ENCODE peak calls at places on chromosomes 2 and 18, in eight cellular contexts. D is AG08395; N is A673; G is HFF-Myc; R is activated naive CD4-positive, alpha-beta T cell treated with anti-CD3 and anti-CD28 coated beads, Interleukin-2, amount 10 ng/mL, durations not matched to agents 7 days and 5 days; L is NCI-H1105; C is WERI-Rb-1; U is T-helper 1 cell. K is an unnamed sample.

GRCh38 chr2:152861349-152861942 is 143.0 kb downstream of the ARL6IP6 start:
- DNase-seq in D (peak), N (peak), G (no peak), R (peak), L (no peak), C (peak), U (no peak), K (no peak)

GRCh38 chr2:238339814-238340213 is 19.5 kb downstream of the TRAF3IP1 start:
- DNase-seq in D (no peak), N (no peak), G (no peak), R (no peak), L (no peak), C (no peak), U (no peak), K (no peak)

GRCh38 chr18:13437801-13438506 is 219.4 kb downstream of the LDLRAD4 start:
- DNase-seq in D (no peak), N (no peak), G (no peak), R (peak), L (no peak), C (no peak), U (no peak), K (no peak)

GRCh38 chr2:147214900-147215299 is 629.9 kb upstream of the ACVR2A start:
- DNase-seq in D (peak), N (no peak), G (no peak), R (no peak), L (no peak), C (peak), U (no peak), K (no peak)

GRCh38 chr2:11539317-11540147 is 5.7 kb downstream of the GREB1 start:
- DNase-seq in D (no peak), N (no peak), G (no peak), R (no peak), L (peak), C (no peak), U (no peak), K (no peak)

GRCh38 chr2:196592331-196592911 is 47.1 kb upstream of the CCDC150 start:
- DNase-seq in D (peak), N (peak), G (no peak), R (no peak), L (peak), C (peak), U (no peak), K (no peak)

GRCh38 chr2:208595386-208596275 is 189.0 kb downstream of the PTH2R start:
- DNase-seq in D (no peak), N (no peak), G (no peak), R (no peak), L (no peak), C (no peak), U (no peak), K (no peak)

GRCh38 chr2:174344716-174345472 is 10.1 kb downstream of the SP9 start:
- DNase-seq in D (peak), N (peak), G (peak), R (no peak), L (peak), C (no peak), U (no peak), K (no peak)

GRCh38 chr2:62344472-62344871 is 148.6 kb downstream of the B3GNT2 start:
- DNase-seq in D (no peak), N (no peak), G (no peak), R (no peak), L (no peak), C (no peak), U (no peak), K (no peak)

GRCh38 chr2:215028231-215028630 is 110.2 kb downstream of the ABCA12 start:
- DNase-seq in D (peak), N (no peak), G (no peak), R (no peak), L (no peak), C (no peak), U (no peak), K (no peak)

GRCh38 chr2:28080911-28081310 is 190.4 kb downstream of the BABAM2 start:
- DNase-seq in D (peak), N (peak), G (peak), R (no peak), L (no peak), C (no peak), U (no peak), K (no peak)

GRCh38 chr18:42287047-42287446 is 332.0 kb downstream of the PIK3C3 start:
- DNase-seq in D (no peak), N (no peak), G (no peak), R (no peak), L (no peak), C (no peak), U (no peak), K (no peak)

GRCh38 chr18:41938445-41938844 is 16.6 kb upstream of the PIK3C3 start:
- DNase-seq in D (peak), N (peak), G (peak), R (no peak), L (no peak), C (no peak), U (no peak), K (no peak)

GRCh38 chr2:9406529-9407362 is 16.6 kb downstream of the ITGB1BP1 start:
- DNase-seq in D (no peak), N (no peak), G (no peak), R (no peak), L (no peak), C (no peak), U (no peak), K (no peak)

GRCh38 chr2:177572236-177572671 is 179.7 kb downstream of the AGPS start:
- DNase-seq in D (no peak), N (peak), G (no peak), R (no peak), L (peak), C (peak), U (no peak), K (no peak)

GRCh38 chr2:112884869-112885502 is 26.0 kb upstream of the IL37 start:
- DNase-seq in D (peak), N (peak), G (no peak), R (peak), L (no peak), C (peak), U (peak), K (peak)

GRCh38 chr18:6211174-6211504 is 203.6 kb downstream of the L3MBTL4 start:
- DNase-seq in D (no peak), N (no peak), G (no peak), R (no peak), L (no peak), C (no peak), U (no peak), K (no peak)

GRCh38 chr2:120953066-120953760 is 217.5 kb downstream of the GLI2 start:
- DNase-seq in D (no peak), N (no peak), G (no peak), R (no peak), L (no peak), C (peak), U (no peak), K (no peak)